ENCODE peak calls at places on chromosome 12, in four cellular contexts. C is HTR-8/SVneo, R is right lobe of liver, X is NCI-H345. L is an unnamed sample.

GRCh38 chr12:67433393-67434175 is 164.4 kb downstream of the CAND1 start:
- DNase-seq in R (no peak), X (no peak), C (no peak), L (no peak)

GRCh38 chr12:104877107-104877705 is 80.9 kb downstream of the SLC41A2 start:
- DNase-seq in X (peak; percentile 53), R (no peak), C (peak; percentile 35), L (no peak)

GRCh38 chr12:54933381-54933780 is 51.2 kb downstream of the TESPA1 start:
- DNase-seq in C (no peak), X (no peak), R (no peak), L (no peak)

GRCh38 chr12:56242986-56243385 is 13.1 kb downstream of the SLC39A5 start:
- DNase-seq in C (no peak), X (no peak), R (no peak), L (no peak)

GRCh38 chr12:89166525-89166934 is 185.8 kb downstream of the DUSP6 start:
- DNase-seq in C (no peak), X (no peak), R (no peak), L (no peak)

GRCh38 chr12:75443709-75444108 is 36.8 kb upstream of the GLIPR1 start:
- DNase-seq in X (no peak), C (no peak), R (no peak), L (no peak)

GRCh38 chr12:12613334-12613733 is 1.7 kb downstream of the CREBL2 start:
- DNase-seq in X (no peak), R (no peak), C (no peak), L (no peak)

GRCh38 chr12:74890237-74890599 is 319.4 kb downstream of the KCNC2 start:
- DNase-seq in C (peak; percentile 50), X (no peak), R (no peak), L (no peak)

GRCh38 chr12:30792648-30793499 is 38.1 kb upstream of the CAPRIN2 start:
- DNase-seq in C (no peak), R (no peak), X (no peak), L (no peak)